ENCODE peak calls at places on chromosomes 6 and 20, in five cellular contexts. H, X, R, C and F are unnamed samples.
A peak's percentile ranks its signal among the peaks of the same experiment; 100 is the strongest.

GRCh38 chr6:136784910-136785746 is 7.1 kb downstream of the MAP3K5 start:
- DNase-seq in H (peak; percentile 42), X (no peak), R (no peak), C (no peak), F (no peak)

GRCh38 chr20:11274137-11274536 is 600.3 kb upstream of the JAG1 start:
- DNase-seq in H (peak; percentile 81), X (peak; percentile 39), R (peak; percentile 52), C (peak; percentile 73), F (no peak)

GRCh38 chr6:55822815-55823214 is 52.6 kb downstream of the BMP5 start:
- DNase-seq in H (peak; percentile 10), X (no peak), R (no peak), C (no peak), F (peak; percentile 51)

GRCh38 chr6:170553686-170554085 is 483 bp upstream of the TBP start:
- DNase-seq in H (peak; percentile 60), X (no peak), R (no peak), C (peak; percentile 14), F (no peak)

GRCh38 chr6:75135447-75135846 is 70.4 kb downstream of the COL12A1 start:
- DNase-seq in H (no peak), X (no peak), R (peak; percentile 44), C (no peak), F (no peak)

GRCh38 chr6:158377866-158378265 is 65.6 kb downstream of the TULP4 start:
- DNase-seq in H (peak; percentile 8), X (no peak), R (no peak), C (no peak), F (no peak)

GRCh38 chr6:150204705-150205472 is 62.0 kb downstream of the PPP1R14C start:
- DNase-seq in H (no peak), X (no peak), R (no peak), C (no peak), F (no peak)

GRCh38 chr6:92427408-92427905 is 991.9 kb downstream of the EPHA7 start:
- DNase-seq in H (no peak), X (no peak), R (no peak), C (no peak), F (no peak)

GRCh38 chr6:133917781-133918180 is 28.9 kb downstream of the TCF21 start:
- DNase-seq in H (no peak), X (no peak), R (no peak), C (no peak), F (no peak)

GRCh38 chr6:81575446-81575845 is 177.0 kb downstream of the TENT5A start:
- DNase-seq in H (no peak), X (no peak), R (no peak), C (no peak), F (no peak)

GRCh38 chr20:40265872-40266533 is 423.0 kb downstream of the MAFB start:
- DNase-seq in H (peak; percentile 59), X (peak; percentile 17), R (peak; percentile 17), C (peak; percentile 22), F (no peak)

GRCh38 chr6:56691201-56691595 is 48.5 kb upstream of the DST start:
- DNase-seq in H (no peak), X (no peak), R (no peak), C (no peak), F (no peak)

GRCh38 chr6:69456086-69456485 is 340.7 kb downstream of the LMBRD1 start:
- DNase-seq in H (no peak), X (no peak), R (no peak), C (no peak), F (no peak)

GRCh38 chr6:80969439-80969838 is 783.0 kb downstream of the TENT5A start:
- DNase-seq in H (no peak), X (no peak), R (no peak), C (no peak), F (no peak)

GRCh38 chr20:33664762-33665144 is 2.0 kb upstream of the ACTL10 start:
- DNase-seq in H (no peak), X (no peak), R (no peak), C (no peak), F (no peak)

GRCh38 chr6:3261518-3261820 is 2.7 kb downstream of the PSMG4 start:
- DNase-seq in H (no peak), X (no peak), R (no peak), C (no peak), F (no peak)

GRCh38 chr6:751765-752164 is 58.8 kb upstream of the EXOC2 start:
- DNase-seq in H (no peak), X (no peak), R (no peak), C (no peak), F (peak; percentile 21)

GRCh38 chr6:159513074-159513473 is 180.0 kb downstream of the SOD2 start:
- DNase-seq in H (no peak), X (no peak), R (no peak), C (no peak), F (no peak)

GRCh38 chr20:34237942-34238341 is 3.3 kb upstream of the ASIP start:
- DNase-seq in H (no peak), X (no peak), R (no peak), C (no peak), F (no peak)

GRCh38 chr6:25866011-25866410 is 8.0 kb downstream of the SLC17A3 start:
- DNase-seq in H (no peak), X (no peak), R (no peak), C (no peak), F (no peak)

GRCh38 chr6:125099211-125100017 is 54.2 kb upstream of the TPD52L1 start:
- DNase-seq in H (peak; percentile 69), X (peak; percentile 69), R (peak; percentile 26), C (peak; percentile 79), F (no peak)

GRCh38 chr20:5987383-5987782 is 36.9 kb downstream of the MCM8 start:
- DNase-seq in H (no peak), X (no peak), R (no peak), C (no peak), F (no peak)

GRCh38 chr20:60255426-60255825 is 297.2 kb downstream of the CDH26 start:
- DNase-seq in H (no peak), X (no peak), R (no peak), C (no peak), F (no peak)

GRCh38 chr6:146847426-146847825 is 248.7 kb downstream of the ADGB start:
- DNase-seq in H (peak; percentile 78), X (no peak), R (no peak), C (no peak), F (no peak)

GRCh38 chr6:119299694-119300093 is 49.9 kb downstream of the MAN1A1 start:
- DNase-seq in H (no peak), X (no peak), R (no peak), C (no peak), F (no peak)

GRCh38 chr20:47198254-47198671 is 158.2 kb downstream of the ZMYND8 start:
- DNase-seq in H (no peak), X (no peak), R (no peak), C (no peak), F (no peak)

GRCh38 chr20:37356961-37357371 is 11.0 kb downstream of the SRC start:
- DNase-seq in H (no peak), X (no peak), R (no peak), C (no peak), F (no peak)

GRCh38 chr6:1526689-1527088 is 83.0 kb upstream of the FOXC1 start:
- DNase-seq in H (peak; percentile 3), X (no peak), R (no peak), C (no peak), F (no peak)

GRCh38 chr6:137981758-137982157 is 114.7 kb downstream of the TNFAIP3 start:
- DNase-seq in H (no peak), X (no peak), R (no peak), C (no peak), F (no peak)

GRCh38 chr6:26553264-26553738 is 15.1 kb downstream of the HMGN4 start:
- DNase-seq in H (peak; percentile 81), X (peak; percentile 70), R (no peak), C (peak; percentile 40), F (no peak)

GRCh38 chr6:126657556-126658129 is 317.7 kb downstream of the CENPW start:
- DNase-seq in H (peak; percentile 70), X (no peak), R (peak; percentile 14), C (peak; percentile 19), F (no peak)

GRCh38 chr6:26306248-26306647 is 58.8 kb upstream of the BTN3A2 start:
- DNase-seq in H (no peak), X (no peak), R (no peak), C (no peak), F (no peak)

GRCh38 chr6:139173172-139173571 is 38.3 kb downstream of the HECA start:
- DNase-seq in H (no peak), X (no peak), R (no peak), C (no peak), F (no peak)

GRCh38 chr20:35307666-35308653 is 15.7 kb upstream of the FAM83C start:
- DNase-seq in H (peak; percentile 69), X (peak; percentile 78), R (no peak), C (no peak), F (peak; percentile 59)

GRCh38 chr6:30685977-30686907 is at the start of gene PPP1R18:
- DNase-seq in H (no peak), X (peak; percentile 42), R (no peak), C (peak; percentile 73), F (no peak)